ENCODE peak calls at places on chromosomes 12 and 14, in six cellular contexts. A is H1, Z is neural progenitor cell, M is heart left ventricle, L is HL-60, U is psoas muscle. O is an unnamed sample.

GRCh38 chr14:102583726-102584125 is 8.7 kb upstream of the RCOR1 start:
- DNase-seq in A (no peak), Z (no peak), M (no peak), L (no peak), U (no peak), O (no peak)

GRCh38 chr14:102235275-102235897 is 69.6 kb downstream of the MOK start:
- DNase-seq in A (peak; percentile 53), Z (peak; percentile 91), M (peak; percentile 86), L (peak; percentile 67), U (peak; percentile 86), O (peak; percentile 83)

GRCh38 chr12:9843416-9843815 is 16.1 kb downstream of the KLRF1 start:
- DNase-seq in A (no peak), Z (no peak), M (no peak), L (no peak), U (no peak), O (no peak)

GRCh38 chr12:11581179-11581755 is 68.2 kb upstream of the ETV6 start:
- DNase-seq in A (no peak), Z (peak; percentile 86), M (no peak), L (peak; percentile 69), U (no peak), O (peak; percentile 77)

GRCh38 chr12:108838194-108839010 is 19.0 kb downstream of the SSH1 start:
- DNase-seq in A (peak; percentile 73), Z (no peak), M (peak; percentile 94), L (peak; percentile 92), U (peak; percentile 95), O (peak; percentile 100)

GRCh38 chr12:132881853-132882252 is 5.6 kb downstream of the CHFR start:
- DNase-seq in A (no peak), Z (no peak), M (no peak), L (no peak), U (no peak), O (no peak)

GRCh38 chr14:20427231-20428009 is 8.5 kb downstream of the KLHL33 start:
- DNase-seq in A (no peak), Z (no peak), M (no peak), L (peak; percentile 63), U (no peak), O (peak; percentile 35)

GRCh38 chr12:94566345-94566744 is 84.0 kb downstream of the TMCC3 start:
- DNase-seq in A (no peak), Z (no peak), M (no peak), L (peak; percentile 29), U (no peak), O (no peak)

GRCh38 chr14:89564291-89564957 is 147.4 kb upstream of the FOXN3 start:
- DNase-seq in A (no peak), Z (no peak), M (no peak), L (no peak), U (no peak), O (no peak)

GRCh38 chr14:87457727-87458126 is 535.3 kb downstream of the GALC start:
- DNase-seq in A (no peak), Z (no peak), M (no peak), L (no peak), U (no peak), O (no peak)

GRCh38 chr12:59660148-59660547 is 64.3 kb downstream of the SLC16A7 start:
- DNase-seq in A (no peak), Z (no peak), M (no peak), L (no peak), U (no peak), O (no peak)

GRCh38 chr14:77554816-77555599 is 56.4 kb upstream of the ISM2 start:
- DNase-seq in A (no peak), Z (no peak), M (no peak), L (no peak), U (no peak), O (no peak)

GRCh38 chr14:88535149-88535548 is 19.7 kb downstream of the PTPN21 start:
- DNase-seq in A (no peak), Z (peak; percentile 46), M (no peak), L (no peak), U (no peak), O (no peak)

GRCh38 chr12:32983968-32984367 is 87.4 kb upstream of the PKP2 start:
- DNase-seq in A (peak; percentile 17), Z (peak; percentile 21), M (no peak), L (no peak), U (no peak), O (no peak)

GRCh38 chr12:28780096-28780495 is 369.0 kb upstream of the FAR2 start:
- DNase-seq in A (no peak), Z (no peak), M (no peak), L (no peak), U (no peak), O (no peak)

GRCh38 chr12:121626853-121627623 is 708 bp downstream of the ORAI1 start:
- DNase-seq in A (peak; percentile 27), Z (peak; percentile 84), M (peak; percentile 83), L (peak; percentile 68), U (peak; percentile 77), O (peak; percentile 28)

GRCh38 chr12:26422839-26423398 is 227.5 kb downstream of the SSPN start:
- DNase-seq in A (no peak), Z (no peak), M (no peak), L (no peak), U (no peak), O (no peak)

GRCh38 chr12:25456474-25456873 is 96.6 kb downstream of the LMNTD1 start:
- DNase-seq in A (no peak), Z (no peak), M (no peak), L (no peak), U (no peak), O (no peak)

GRCh38 chr14:90348270-90348669 is 16.5 kb upstream of the NRDE2 start:
- DNase-seq in A (no peak), Z (no peak), M (no peak), L (no peak), U (no peak), O (no peak)

GRCh38 chr12:112973712-112974305 is 4.5 kb upstream of the OAS2 start:
- DNase-seq in A (no peak), Z (no peak), M (no peak), L (no peak), U (no peak), O (no peak)

GRCh38 chr12:79692860-79693605 is 2.3 kb upstream of the PAWR start:
- DNase-seq in A (no peak), Z (no peak), M (no peak), L (no peak), U (no peak), O (no peak)

GRCh38 chr12:68247785-68248184 is 5.6 kb downstream of the IL22 start:
- DNase-seq in A (no peak), Z (no peak), M (no peak), L (no peak), U (no peak), O (no peak)

GRCh38 chr14:88554458-88555286 is at the start of gene PTPN21:
- DNase-seq in A (no peak), Z (peak; percentile 90), M (peak; percentile 89), L (no peak), U (peak; percentile 89), O (no peak)

GRCh38 chr12:85448548-85449139 is 168.6 kb downstream of the ALX1 start:
- DNase-seq in A (no peak), Z (no peak), M (no peak), L (no peak), U (no peak), O (peak; percentile 9)

DNA sequence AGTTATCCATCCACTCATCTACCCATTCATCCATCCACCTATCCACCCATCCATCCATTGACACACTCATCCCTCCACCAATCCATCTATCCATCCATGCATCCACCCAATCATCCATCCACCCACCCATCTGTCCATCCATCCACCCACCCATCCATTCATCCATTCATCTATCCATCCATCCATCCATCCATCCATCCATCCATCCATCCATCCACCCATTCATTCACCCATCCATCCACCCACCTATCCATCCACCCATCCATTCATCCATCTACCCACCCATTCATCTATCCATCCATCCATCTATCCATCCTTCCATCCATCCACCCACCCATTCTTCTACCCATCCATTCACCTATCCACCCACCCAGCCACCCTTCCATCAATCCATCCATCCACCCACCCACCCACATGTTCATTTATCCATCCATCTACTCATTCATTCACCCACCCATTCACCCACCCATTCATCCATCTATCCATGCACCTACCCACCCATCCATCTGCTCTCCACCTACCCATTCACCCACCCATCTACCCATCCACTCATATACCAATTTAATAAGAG is 193.8 kb upstream of the ARID2 start:
- DNase-seq in A (no peak), Z (no peak), M (no peak), L (no peak), U (no peak), O (no peak)
- TF ChIP-seq CTCF in A (no peak), Z (no peak), M (no peak), L (no peak), U (no peak), O (no peak)

DNA sequence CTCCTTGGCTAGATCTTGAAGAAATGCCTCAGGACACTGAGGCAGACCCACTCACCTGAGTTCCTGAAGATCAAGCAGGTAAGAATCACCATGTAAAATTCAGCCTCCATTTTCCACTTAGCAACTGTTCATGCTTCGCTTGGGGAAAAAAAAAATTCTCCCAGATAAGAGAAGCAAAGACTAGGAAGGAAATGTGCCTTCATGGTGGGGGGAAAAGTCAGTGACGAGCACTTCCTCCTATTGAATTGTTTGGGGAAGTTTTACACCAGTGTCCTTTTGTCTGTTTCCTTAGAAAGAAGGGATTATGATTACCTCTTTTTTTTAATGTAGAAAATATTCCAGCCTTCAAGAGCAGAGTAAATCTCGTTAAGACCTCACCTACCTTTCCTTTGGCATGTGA is at the start of gene PTPRB:
- DNase-seq in A (no peak), Z (no peak), M (no peak), L (no peak), U (no peak), O (no peak)
- H3K4me3 ChIP-seq in A (no peak within 1 kb of the TSS), Z (no peak within 1 kb of the TSS), M (peak within 1 kb of the TSS; percentile 57), L (no peak within 1 kb of the TSS), U (peak within 1 kb of the TSS; percentile 35), O (no peak within 1 kb of the TSS)

GRCh38 chr12:124527861-124528561 is 39.4 kb downstream of the NCOR2 start:
- DNase-seq in A (no peak), Z (no peak), M (peak; percentile 48), L (no peak), U (peak; percentile 68), O (no peak)
- TF ChIP-seq CTCF in A (peak; percentile 65), Z (peak; percentile 8), M (no peak), L (no peak), U (no peak), O (peak; percentile 9)

GRCh38 chr12:43210437-43211197 is 341.4 kb downstream of the ADAMTS20 start:
- DNase-seq in A (no peak), Z (no peak), M (no peak), L (peak; percentile 4), U (no peak), O (peak; percentile 27)
- H3K4me3 ChIP-seq in A (no peak overlapping the region), Z (no peak overlapping the region), M (no peak overlapping the region), L (no peak overlapping the region), U (no peak overlapping the region), O (no peak overlapping the region)

DNA sequence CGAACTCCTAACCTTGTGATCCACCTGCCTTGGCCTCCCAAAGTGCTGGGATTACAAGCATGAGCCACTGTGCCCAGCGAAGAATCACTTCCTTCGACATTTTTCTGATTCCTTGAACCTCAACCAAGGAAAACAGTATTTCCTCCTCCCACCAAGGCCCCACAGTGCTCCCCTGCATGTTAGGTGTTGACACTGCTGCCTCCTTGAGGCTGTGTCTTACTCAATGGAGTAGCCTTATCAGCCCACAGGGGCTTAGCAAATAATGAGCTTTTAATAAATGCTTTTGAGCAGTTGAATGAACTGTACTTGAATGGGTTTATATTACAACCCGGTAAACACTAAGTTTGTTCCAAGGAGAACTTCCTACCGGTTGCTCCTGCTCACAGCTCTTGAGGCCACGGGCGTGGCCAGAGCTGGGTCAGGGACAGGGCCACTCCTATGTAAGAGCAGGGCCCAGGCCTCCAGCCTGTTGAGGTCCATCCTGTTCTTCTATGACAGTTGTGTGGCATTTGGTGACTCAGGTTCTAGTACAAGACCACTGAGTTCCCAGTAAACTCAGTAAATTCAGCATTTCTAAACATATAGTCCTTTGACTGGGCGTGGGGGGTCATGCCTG is 36.8 kb upstream of the TUBA1A start:
- DNase-seq in A (no peak), Z (no peak), M (no peak), L (peak; percentile 13), U (no peak), O (no peak)
- TF ChIP-seq CTCF in A (peak; percentile 19), Z (peak; percentile 23), M (no peak), L (no peak), U (peak; percentile 11), O (peak; percentile 35)

O was measured in astrocyte of the cerebellum.